ENCODE peak calls at places on chromosomes 16 and 17, in nine cellular contexts. F, K, T, W, Q, L, X, R and O are unnamed samples.
A peak's percentile ranks its signal among the peaks of the same experiment; 100 is the strongest.

GRCh38 chr17:82073446-82073845 is 7.8 kb upstream of the DUS1L start:
- ATAC-seq in L (no peak), T (no peak), F (no peak), K (no peak), R (no peak), Q (no peak), W (no peak), X (no peak), O (no peak)

GRCh38 chr17:47705536-47706481 is 11.8 kb downstream of the TBKBP1 start:
- ATAC-seq in X (no peak), K (no peak), F (no peak), T (no peak), W (no peak), R (no peak), Q (no peak), L (no peak), O (no peak)

GRCh38 chr17:81477173-81477572 is 35.4 kb downstream of the ACTG1 start:
- ATAC-seq in F (no peak), Q (no peak), L (no peak), W (no peak), T (no peak), R (no peak), X (no peak), K (no peak), O (no peak)

GRCh38 chr16:65833171-65833871 is 533.2 kb upstream of the CDH5 start:
- ATAC-seq in X (no peak), K (no peak), T (no peak), Q (no peak), L (no peak), F (peak; percentile 83), R (no peak), W (no peak), O (no peak)

GRCh38 chr16:89323120-89323960 is 105.8 kb downstream of the ZNF778 start:
- ATAC-seq in Q (no peak), L (no peak), W (no peak), T (no peak), R (no peak), X (no peak), F (no peak), K (no peak), O (no peak)

GRCh38 chr16:637081-638018 is 1.2 kb upstream of the METTL26 start:
- ATAC-seq in Q (peak; percentile 94), W (peak; percentile 85), F (peak; percentile 70), X (peak; percentile 78), K (peak; percentile 58), R (peak; percentile 65), T (peak; percentile 50), L (no peak), O (peak; percentile 6)

GRCh38 chr16:11342021-11342855 is 3.0 kb upstream of the RMI2 start:
- ATAC-seq in F (no peak), X (no peak), R (no peak), W (no peak), K (no peak), L (no peak), T (no peak), Q (no peak), O (no peak)

GRCh38 chr17:5557485-5557884 is 26.8 kb downstream of the NLRP1 start:
- ATAC-seq in K (no peak), W (no peak), Q (no peak), F (peak; percentile 80), T (peak; percentile 25), X (no peak), R (no peak), L (no peak), O (no peak)

GRCh38 chr17:419073-419735 is 66.6 kb upstream of the RPH3AL start:
- ATAC-seq in K (no peak), Q (no peak), R (no peak), W (no peak), X (no peak), F (no peak), L (no peak), T (no peak), O (no peak)

GRCh38 chr16:35745821-35746248 is 2286.4 kb downstream of the TP53TG3F start:
- ATAC-seq in W (no peak), Q (no peak), T (no peak), K (no peak), X (no peak), L (no peak), F (no peak), R (no peak), O (no peak)
- H3K9me3 ChIP-seq in W (no peaks in the 10 kb centered on the region), Q (no peaks in the 10 kb centered on the region), T (no peaks in the 10 kb centered on the region), K (no peaks in the 10 kb centered on the region), X (no peaks in the 10 kb centered on the region), L (no peaks in the 10 kb centered on the region), F (peaks cover 32% of the 10 kb centered on the region), R (no peaks in the 10 kb centered on the region), O (peaks cover 38% of the 10 kb centered on the region)

GRCh38 chr17:58141505-58141904 is 6.7 kb upstream of the OR4D1 start:
- ATAC-seq in X (no peak), F (no peak), R (no peak), Q (no peak), K (no peak), T (no peak), W (no peak), L (no peak), O (no peak)

DNA sequence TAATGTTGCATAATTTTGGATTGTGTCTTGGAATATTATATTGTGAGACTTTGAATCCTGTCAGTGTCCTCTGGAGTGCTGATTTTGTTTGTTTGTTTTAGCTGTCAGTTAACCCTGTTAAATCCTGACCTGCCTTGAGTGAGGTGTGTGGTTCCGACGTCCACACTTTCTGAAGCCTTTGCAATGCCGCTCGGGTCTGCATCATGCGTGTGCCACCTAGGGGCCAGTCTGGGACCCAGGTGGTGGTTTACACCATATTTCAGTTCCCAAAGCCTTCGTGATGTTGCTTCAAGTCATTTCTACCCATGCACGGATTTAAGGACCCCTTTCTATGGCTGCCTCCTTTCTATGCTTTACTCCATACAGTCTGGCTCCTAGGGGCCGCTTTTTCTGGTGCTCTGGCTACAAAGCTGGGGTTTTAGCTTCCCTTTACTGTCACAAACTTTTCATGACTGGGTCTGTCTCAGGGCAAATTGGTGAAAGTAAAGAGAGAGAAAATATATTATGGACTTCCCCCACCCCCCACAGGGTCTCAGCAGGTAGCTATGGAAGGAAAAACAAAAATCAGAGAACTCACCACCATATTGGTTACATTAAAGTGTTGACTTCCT is 11.4 kb upstream of the OR4D1 start:
- ATAC-seq in F (no peak), T (peak; percentile 100), K (peak; percentile 80), L (peak; percentile 96), Q (no peak), X (no peak), W (no peak), R (peak; percentile 71), O (no peak)
- TF ChIP-seq CTCF in F (peak; percentile 5), T (peak; percentile 50), K (peak; percentile 57), L (peak; percentile 61), Q (no peak), X (no peak), W (no peak), R (peak; percentile 39), O (no peak)

GRCh38 chr17:40121886-40122465 is at the start of gene MSL1:
- ATAC-seq in L (peak; percentile 76), Q (peak; percentile 90), K (peak; percentile 77), T (peak; percentile 73), X (peak; percentile 82), W (peak; percentile 89), F (peak; percentile 73), R (peak; percentile 78), O (peak; percentile 92)
- TF ChIP-seq POLR2A in L (peak; percentile 46), Q (peak; percentile 50), K (peak; percentile 64), T (no peak), X (peak; percentile 61), W (peak; percentile 54), F (no peak), R (peak; percentile 76), O (peak; percentile 63)

DNA sequence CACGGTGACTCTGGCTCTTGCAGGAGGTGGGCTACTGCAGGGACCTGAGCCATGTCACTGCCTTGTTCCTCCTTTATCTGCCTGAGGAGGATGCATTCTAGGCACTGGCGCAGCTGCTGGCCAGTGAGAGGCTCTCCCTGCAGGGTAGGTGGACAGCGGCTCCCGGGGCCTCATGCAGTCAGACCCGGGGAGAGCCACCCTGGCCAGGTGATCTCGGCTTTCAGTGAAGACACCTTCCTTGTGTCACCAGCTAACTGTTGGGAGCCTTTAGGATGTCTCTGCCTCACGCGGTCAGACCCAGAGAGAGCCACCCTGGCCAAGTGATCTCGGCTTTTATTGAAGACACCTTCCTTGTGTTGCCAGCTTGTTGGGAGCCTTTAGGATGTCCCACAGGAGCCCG is 31.7 kb upstream of the KSR1 start:
- ATAC-seq in F (no peak), W (no peak), L (no peak), K (no peak), T (no peak), X (no peak), R (no peak), Q (no peak), O (no peak)
- H3K9me3 ChIP-seq in F (no peaks in the 10 kb centered on the region), W (no peaks in the 10 kb centered on the region), L (no peaks in the 10 kb centered on the region), K (no peaks in the 10 kb centered on the region), T (no peaks in the 10 kb centered on the region), X (no peaks in the 10 kb centered on the region), R (no peaks in the 10 kb centered on the region), Q (no peaks in the 10 kb centered on the region), O (peaks cover 4% of the 10 kb centered on the region)